ENCODE peak calls at places on chromosomes 12 and 14, in five cellular contexts. One of them, this sample, is unnamed.

GRCh38 chr12:21775130-21775920 is 819 bp upstream of the KCNJ8 start:
- DNase-seq in SK-N-SH: peak
- DNase-seq in H1: no peak
- DNase-seq in GM12891: no peak
- DNase-seq in HepG2: no peak
- DNase-seq in this sample: no peak

GRCh38 chr12:83472772-83473171 is 786.1 kb downstream of the TMTC2 start:
- DNase-seq in H1: no peak
- DNase-seq in GM12891: no peak
- DNase-seq in SK-N-SH: no peak
- DNase-seq in HepG2: no peak
- DNase-seq in this sample: no peak

GRCh38 chr12:124605150-124605549 is 37.7 kb upstream of the NCOR2 start:
- DNase-seq in HepG2: no peak
- DNase-seq in SK-N-SH: no peak
- DNase-seq in GM12891: no peak
- DNase-seq in H1: no peak
- DNase-seq in this sample: no peak

GRCh38 chr12:47817272-47818006 is 2.3 kb downstream of the HDAC7 start:
- DNase-seq in HepG2: peak
- DNase-seq in H1: no peak
- DNase-seq in SK-N-SH: no peak
- DNase-seq in GM12891: no peak
- DNase-seq in this sample: no peak

GRCh38 chr14:101715209-101716076 is 46.1 kb upstream of the PPP2R5C start:
- DNase-seq in GM12891: no peak
- DNase-seq in H1: no peak
- DNase-seq in SK-N-SH: no peak
- DNase-seq in HepG2: no peak
- DNase-seq in this sample: no peak

GRCh38 chr12:96587691-96588090 is 98.3 kb downstream of the CFAP54 start:
- DNase-seq in HepG2: no peak
- DNase-seq in H1: no peak
- DNase-seq in GM12891: no peak
- DNase-seq in SK-N-SH: no peak
- DNase-seq in this sample: no peak

GRCh38 chr12:18975933-18976332 is 153.6 kb upstream of the PLEKHA5 start:
- DNase-seq in GM12891: no peak
- DNase-seq in SK-N-SH: no peak
- DNase-seq in HepG2: no peak
- DNase-seq in H1: no peak
- DNase-seq in this sample: no peak

GRCh38 chr14:90168425-90169105 is 87.8 kb upstream of the PSMC1 start:
- DNase-seq in SK-N-SH: no peak
- DNase-seq in HepG2: no peak
- DNase-seq in GM12891: no peak
- DNase-seq in H1: no peak
- DNase-seq in this sample: no peak

GRCh38 chr12:121576851-121577391 is 3.9 kb downstream of the KDM2B start:
- DNase-seq in H1: peak
- DNase-seq in SK-N-SH: no peak
- DNase-seq in HepG2: peak
- DNase-seq in GM12891: no peak
- DNase-seq in this sample: no peak

GRCh38 chr12:46131729-46132128 is 137.1 kb downstream of the SLC38A1 start:
- DNase-seq in H1: no peak
- DNase-seq in HepG2: no peak
- DNase-seq in GM12891: no peak
- DNase-seq in SK-N-SH: no peak
- DNase-seq in this sample: no peak

GRCh38 chr14:75995372-75996041 is 9.9 kb downstream of the IFT43 start:
- DNase-seq in SK-N-SH: no peak
- DNase-seq in HepG2: no peak
- DNase-seq in GM12891: no peak
- DNase-seq in H1: no peak
- DNase-seq in this sample: no peak

GRCh38 chr12:57230381-57231155 is 1.1 kb downstream of the SHMT2 start:
- DNase-seq in HepG2: peak
- DNase-seq in H1: no peak
- DNase-seq in GM12891: no peak
- DNase-seq in SK-N-SH: no peak
- DNase-seq in this sample: no peak

GRCh38 chr12:52390739-52391617 is 5.5 kb upstream of the KRT84 start:
- DNase-seq in GM12891: no peak
- DNase-seq in SK-N-SH: peak
- DNase-seq in H1: no peak
- DNase-seq in HepG2: peak
- DNase-seq in this sample: no peak

GRCh38 chr14:104202259-104203070 is 64.1 kb downstream of the KIF26A start:
- DNase-seq in H1: no peak
- DNase-seq in GM12891: no peak
- DNase-seq in SK-N-SH: peak
- DNase-seq in HepG2: no peak
- DNase-seq in this sample: no peak

GRCh38 chr12:119204137-119204536 is 25.4 kb downstream of the HSPB8 start:
- DNase-seq in HepG2: no peak
- DNase-seq in H1: no peak
- DNase-seq in SK-N-SH: peak
- DNase-seq in GM12891: no peak
- DNase-seq in this sample: no peak

GRCh38 chr12:12441891-12442461 is 85.1 kb downstream of the BORCS5 start:
- DNase-seq in GM12891: no peak
- DNase-seq in HepG2: no peak
- DNase-seq in SK-N-SH: no peak
- DNase-seq in H1: no peak
- DNase-seq in this sample: no peak

GRCh38 chr12:73947627-73948026 is 590.0 kb upstream of the ATXN7L3B start:
- DNase-seq in HepG2: no peak
- DNase-seq in SK-N-SH: no peak
- DNase-seq in H1: no peak
- DNase-seq in GM12891: no peak
- DNase-seq in this sample: no peak

GRCh38 chr14:68476212-68476964 is 316.5 kb downstream of the ZFP36L1 start:
- DNase-seq in GM12891: no peak
- DNase-seq in H1: no peak
- DNase-seq in HepG2: peak
- DNase-seq in SK-N-SH: no peak
- DNase-seq in this sample: no peak

GRCh38 chr14:83462759-83463158 is 1929.1 kb upstream of the SEL1L start:
- DNase-seq in GM12891: no peak
- DNase-seq in HepG2: no peak
- DNase-seq in SK-N-SH: no peak
- DNase-seq in H1: no peak
- DNase-seq in this sample: no peak

GRCh38 chr12:56905852-56906251 is 28.4 kb downstream of the SDR9C7 start:
- DNase-seq in HepG2: no peak
- DNase-seq in H1: no peak
- DNase-seq in SK-N-SH: no peak
- DNase-seq in GM12891: no peak
- DNase-seq in this sample: no peak

GRCh38 chr12:98736352-98737326 is 91.5 kb downstream of the APAF1 start:
- DNase-seq in SK-N-SH: peak
- DNase-seq in GM12891: no peak
- DNase-seq in HepG2: peak
- DNase-seq in H1: no peak
- DNase-seq in this sample: no peak

GRCh38 chr12:7157391-7157790 is 27.2 kb downstream of the CLSTN3 start:
- DNase-seq in HepG2: no peak
- DNase-seq in H1: no peak
- DNase-seq in GM12891: no peak
- DNase-seq in SK-N-SH: no peak
- DNase-seq in this sample: no peak

GRCh38 chr14:56004807-56005579 is 113.2 kb upstream of the PELI2 start:
- DNase-seq in HepG2: no peak
- DNase-seq in H1: peak
- DNase-seq in SK-N-SH: no peak
- DNase-seq in GM12891: no peak
- DNase-seq in this sample: no peak

GRCh38 chr12:120015313-120015712 is 26.3 kb downstream of the BICDL1 start:
- DNase-seq in GM12891: no peak
- DNase-seq in HepG2: no peak
- DNase-seq in H1: no peak
- DNase-seq in SK-N-SH: no peak
- DNase-seq in this sample: no peak

GRCh38 chr12:112803620-112804279 is 12.2 kb downstream of the RPH3A start:
- DNase-seq in HepG2: no peak
- DNase-seq in SK-N-SH: no peak
- DNase-seq in GM12891: no peak
- DNase-seq in H1: no peak
- DNase-seq in this sample: no peak

GRCh38 chr12:10143205-10143604 is 13.2 kb upstream of the CLEC7A start:
- DNase-seq in H1: no peak
- DNase-seq in GM12891: no peak
- DNase-seq in HepG2: no peak
- DNase-seq in SK-N-SH: no peak
- DNase-seq in this sample: no peak

GRCh38 chr14:60204843-60205774 is 39.9 kb upstream of the DHRS7 start:
- DNase-seq in SK-N-SH: no peak
- DNase-seq in H1: no peak
- DNase-seq in HepG2: no peak
- DNase-seq in GM12891: no peak
- DNase-seq in this sample: no peak

GRCh38 chr14:60206837-60207533 is 41.8 kb upstream of the DHRS7 start:
- DNase-seq in SK-N-SH: no peak
- DNase-seq in GM12891: no peak
- DNase-seq in H1: no peak
- DNase-seq in HepG2: no peak
- DNase-seq in this sample: no peak

GRCh38 chr14:60199321-60199720 is 34.1 kb upstream of the DHRS7 start:
- DNase-seq in HepG2: no peak
- DNase-seq in GM12891: no peak
- DNase-seq in SK-N-SH: no peak
- DNase-seq in H1: no peak
- DNase-seq in this sample: no peak

GRCh38 chr14:60206249-60206670 is 41.1 kb upstream of the DHRS7 start:
- DNase-seq in HepG2: no peak
- DNase-seq in H1: no peak
- DNase-seq in SK-N-SH: no peak
- DNase-seq in GM12891: no peak
- DNase-seq in this sample: no peak

GRCh38 chr14:60204104-60204842 is 39.1 kb upstream of the DHRS7 start:
- DNase-seq in H1: no peak
- DNase-seq in SK-N-SH: no peak
- DNase-seq in HepG2: no peak
- DNase-seq in GM12891: no peak
- DNase-seq in this sample: peak
- TF ChIP-seq TAF1 in H1: no peak
- TF ChIP-seq TAF1 in SK-N-SH: no peak
- TF ChIP-seq TAF1 in HepG2: no peak
- TF ChIP-seq TAF1 in GM12891: peak
- TF ChIP-seq TAF1 in this sample: no peak

GRCh38 chr14:31935406-31935805 is 141.7 kb upstream of the ARHGAP5 start:
- DNase-seq in SK-N-SH: no peak
- DNase-seq in H1: no peak
- DNase-seq in HepG2: peak
- DNase-seq in GM12891: no peak
- DNase-seq in this sample: no peak

GRCh38 chr14:31939934-31940333 is 137.2 kb upstream of the ARHGAP5 start:
- DNase-seq in GM12891: no peak
- DNase-seq in H1: no peak
- DNase-seq in HepG2: no peak
- DNase-seq in SK-N-SH: no peak
- DNase-seq in this sample: no peak

GRCh38 chr14:31934767-31935266 is 142.3 kb upstream of the ARHGAP5 start:
- DNase-seq in SK-N-SH: peak
- DNase-seq in GM12891: no peak
- DNase-seq in HepG2: peak
- DNase-seq in H1: no peak
- DNase-seq in this sample: no peak

GRCh38 chr14:31936100-31936499 is 141.0 kb upstream of the ARHGAP5 start:
- DNase-seq in H1: no peak
- DNase-seq in SK-N-SH: no peak
- DNase-seq in HepG2: peak
- DNase-seq in GM12891: no peak
- DNase-seq in this sample: no peak

DNA sequence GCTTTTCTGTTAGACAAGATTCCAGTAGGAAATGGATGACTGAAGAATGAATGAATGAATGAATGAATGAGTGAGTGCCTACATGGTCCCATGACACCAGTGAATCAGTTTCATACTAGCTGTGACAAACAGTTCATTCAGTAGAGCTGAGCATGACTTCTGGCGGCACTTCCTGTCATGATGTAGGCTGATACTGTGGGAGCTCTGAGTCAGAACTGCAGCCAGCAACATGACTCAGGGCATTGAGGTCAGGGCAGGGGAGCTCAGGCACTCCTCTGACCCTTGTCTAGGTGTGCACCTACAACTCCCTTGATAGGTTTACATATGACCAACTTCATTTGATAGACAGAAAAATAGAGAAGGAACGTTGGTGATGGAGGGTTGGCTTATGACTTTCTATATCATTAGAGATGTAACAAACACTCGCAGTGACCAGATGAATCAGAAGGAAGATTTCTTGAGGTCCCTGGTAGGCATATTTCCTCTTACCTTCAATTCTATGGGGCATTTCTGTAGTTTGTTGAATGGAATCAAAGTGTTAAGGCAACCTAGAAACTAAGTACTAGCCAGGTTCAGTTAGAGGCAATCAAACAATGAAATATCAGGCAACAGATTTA is 139.3 kb upstream of the ARHGAP5 start:
- DNase-seq in GM12891: peak
- DNase-seq in H1: no peak
- DNase-seq in HepG2: peak
- DNase-seq in SK-N-SH: no peak
- DNase-seq in this sample: peak
- TF ChIP-seq POLR2AphosphoS5 in GM12891: no peak
- TF ChIP-seq POLR2AphosphoS5 in H1: no peak
- TF ChIP-seq POLR2AphosphoS5 in HepG2: no peak
- TF ChIP-seq POLR2AphosphoS5 in SK-N-SH: peak
- TF ChIP-seq POLR2AphosphoS5 in this sample: no peak

DNA sequence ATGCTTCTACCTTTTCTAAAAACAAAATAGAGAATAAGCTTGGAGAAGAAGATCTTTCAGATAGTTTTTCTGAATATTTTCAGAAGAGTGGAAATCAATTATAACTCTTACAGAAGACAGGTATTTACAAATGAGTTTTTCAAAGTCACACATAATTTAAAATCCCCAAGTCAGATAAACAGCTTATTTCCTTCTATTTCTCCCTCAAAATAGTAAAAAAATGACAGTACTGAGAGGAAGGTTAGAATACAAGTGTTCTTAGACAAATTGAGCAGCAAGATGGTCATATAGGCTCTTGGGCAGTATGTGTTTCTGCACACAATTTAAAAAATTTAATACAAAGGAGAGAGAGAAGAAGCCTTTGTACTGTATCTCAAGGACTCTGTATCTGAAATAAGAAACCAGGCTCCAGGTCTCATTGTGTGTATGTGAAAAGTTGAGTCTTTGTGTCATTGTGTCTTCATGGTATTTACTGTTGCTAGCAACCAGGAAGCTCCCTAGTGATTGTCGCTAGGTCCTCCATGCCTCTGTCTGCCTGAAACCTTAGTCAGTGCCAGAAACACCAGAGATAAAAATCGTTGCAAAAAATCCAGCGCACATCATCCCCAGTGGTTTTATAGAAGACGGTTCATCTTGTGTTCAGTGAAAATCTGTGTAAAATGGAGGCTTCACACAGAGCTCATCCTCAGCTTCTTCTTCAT is 12.9 kb upstream of the TUBA1A start:
- DNase-seq in HepG2: no peak
- DNase-seq in GM12891: no peak
- DNase-seq in SK-N-SH: peak
- DNase-seq in H1: no peak
- DNase-seq in this sample: no peak
- TF ChIP-seq TAF1 in HepG2: no peak
- TF ChIP-seq TAF1 in GM12891: no peak
- TF ChIP-seq TAF1 in SK-N-SH: no peak
- TF ChIP-seq TAF1 in H1: no peak
- TF ChIP-seq TAF1 in this sample: no peak

GRCh38 chr14:81062816-81063215 is 107.4 kb downstream of the TSHR start:
- DNase-seq in SK-N-SH: peak
- DNase-seq in H1: peak
- DNase-seq in HepG2: peak
- DNase-seq in GM12891: no peak
- DNase-seq in this sample: no peak
- TF ChIP-seq POLR2AphosphoS5 in SK-N-SH: no peak
- TF ChIP-seq POLR2AphosphoS5 in H1: no peak
- TF ChIP-seq POLR2AphosphoS5 in HepG2: no peak
- TF ChIP-seq POLR2AphosphoS5 in GM12891: no peak
- TF ChIP-seq POLR2AphosphoS5 in this sample: no peak